ENCODE peak calls at places on chromosomes 7 and 10, in seven cellular contexts. One of them, this sample, is unnamed.

GRCh38 chr7:36001546-36001945 is 151.5 kb upstream of the EEPD1 start:
- DNase-seq in trophoblast cell: peak; percentile 87
- DNase-seq in H9: no peak
- DNase-seq in H1: no peak
- DNase-seq in neuronal stem cell: no peak
- DNase-seq in IMR-90: peak; percentile 40
- DNase-seq in mesenchymal stem cell: no peak
- DNase-seq in this sample: no peak

GRCh38 chr10:110608087-110608486 is 36.0 kb upstream of the RBM20 start:
- DNase-seq in trophoblast cell: no peak
- DNase-seq in H9: no peak
- DNase-seq in H1: no peak
- DNase-seq in neuronal stem cell: no peak
- DNase-seq in IMR-90: no peak
- DNase-seq in mesenchymal stem cell: no peak
- DNase-seq in this sample: no peak

GRCh38 chr7:112009081-112009480 is 197.1 kb downstream of the DOCK4 start:
- DNase-seq in trophoblast cell: no peak
- DNase-seq in H9: no peak
- DNase-seq in H1: no peak
- DNase-seq in neuronal stem cell: no peak
- DNase-seq in IMR-90: peak; percentile 83
- DNase-seq in mesenchymal stem cell: peak; percentile 61
- DNase-seq in this sample: no peak

GRCh38 chr10:127952918-127953317 is 46.0 kb downstream of the PTPRE start:
- DNase-seq in trophoblast cell: no peak
- DNase-seq in H9: no peak
- DNase-seq in H1: no peak
- DNase-seq in neuronal stem cell: no peak
- DNase-seq in IMR-90: no peak
- DNase-seq in mesenchymal stem cell: no peak
- DNase-seq in this sample: no peak

GRCh38 chr7:118298771-118299170 is 74.3 kb downstream of the ANKRD7 start:
- DNase-seq in trophoblast cell: no peak
- DNase-seq in H9: no peak
- DNase-seq in H1: no peak
- DNase-seq in neuronal stem cell: no peak
- DNase-seq in IMR-90: no peak
- DNase-seq in mesenchymal stem cell: no peak
- DNase-seq in this sample: no peak

GRCh38 chr7:68321776-68322496 is 1276.3 kb upstream of the AUTS2 start:
- DNase-seq in trophoblast cell: no peak
- DNase-seq in H9: no peak
- DNase-seq in H1: no peak
- DNase-seq in neuronal stem cell: no peak
- DNase-seq in IMR-90: no peak
- DNase-seq in mesenchymal stem cell: no peak
- DNase-seq in this sample: no peak

GRCh38 chr10:132588301-132589013 is 50.9 kb downstream of the INPP5A start:
- DNase-seq in trophoblast cell: peak; percentile 19
- DNase-seq in H9: no peak
- DNase-seq in H1: no peak
- DNase-seq in neuronal stem cell: no peak
- DNase-seq in IMR-90: no peak
- DNase-seq in mesenchymal stem cell: peak; percentile 68
- DNase-seq in this sample: no peak

GRCh38 chr10:21261705-21262285 is 263.7 kb downstream of the SKIDA1 start:
- DNase-seq in trophoblast cell: no peak
- DNase-seq in H9: no peak
- DNase-seq in H1: no peak
- DNase-seq in neuronal stem cell: no peak
- DNase-seq in IMR-90: no peak
- DNase-seq in mesenchymal stem cell: no peak
- DNase-seq in this sample: no peak

GRCh38 chr10:124949543-124949942 is 7.6 kb downstream of the ZRANB1 start:
- DNase-seq in trophoblast cell: peak; percentile 79
- DNase-seq in H9: no peak
- DNase-seq in H1: no peak
- DNase-seq in neuronal stem cell: no peak
- DNase-seq in IMR-90: peak; percentile 26
- DNase-seq in mesenchymal stem cell: peak; percentile 59
- DNase-seq in this sample: no peak

GRCh38 chr7:130141161-130141857 is 63.9 kb downstream of the TMEM209 start:
- DNase-seq in trophoblast cell: peak; percentile 28
- DNase-seq in H9: peak; percentile 86
- DNase-seq in H1: peak; percentile 62
- DNase-seq in neuronal stem cell: peak; percentile 82
- DNase-seq in IMR-90: peak; percentile 73
- DNase-seq in mesenchymal stem cell: peak; percentile 55
- DNase-seq in this sample: peak; percentile 96

DNA sequence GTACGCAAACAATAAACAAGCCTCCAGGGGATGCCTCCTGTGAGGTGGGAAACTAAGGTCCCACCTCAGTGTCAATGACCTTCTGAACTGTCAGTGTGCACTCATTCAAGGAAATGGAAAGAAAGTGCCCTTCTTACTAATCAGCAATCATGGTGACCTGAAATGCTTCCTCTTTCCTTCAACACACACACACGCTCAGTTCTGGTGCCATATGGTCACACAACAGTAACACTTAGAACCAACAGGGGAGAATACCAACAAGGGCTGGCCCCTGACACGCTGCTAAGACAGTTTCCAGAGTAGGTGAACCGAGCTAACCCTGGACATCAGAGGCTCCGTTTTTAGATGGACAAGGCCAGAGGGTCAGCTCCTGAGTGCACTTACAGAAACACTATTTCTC is 42.1 kb upstream of the EFCAB10 start:
- DNase-seq in trophoblast cell: no peak
- DNase-seq in H9: no peak
- DNase-seq in H1: no peak
- DNase-seq in neuronal stem cell: no peak
- DNase-seq in IMR-90: no peak
- DNase-seq in mesenchymal stem cell: no peak
- DNase-seq in this sample: no peak
- H4K8ac ChIP-seq in trophoblast cell: no peak overlapping the region
- H4K8ac ChIP-seq in H9: no peak overlapping the region
- H4K8ac ChIP-seq in H1: no peak overlapping the region
- H4K8ac ChIP-seq in neuronal stem cell: no peak overlapping the region
- H4K8ac ChIP-seq in IMR-90: no peak overlapping the region
- H4K8ac ChIP-seq in mesenchymal stem cell: no peak overlapping the region
- H4K8ac ChIP-seq in this sample: no peak overlapping the region

DNA sequence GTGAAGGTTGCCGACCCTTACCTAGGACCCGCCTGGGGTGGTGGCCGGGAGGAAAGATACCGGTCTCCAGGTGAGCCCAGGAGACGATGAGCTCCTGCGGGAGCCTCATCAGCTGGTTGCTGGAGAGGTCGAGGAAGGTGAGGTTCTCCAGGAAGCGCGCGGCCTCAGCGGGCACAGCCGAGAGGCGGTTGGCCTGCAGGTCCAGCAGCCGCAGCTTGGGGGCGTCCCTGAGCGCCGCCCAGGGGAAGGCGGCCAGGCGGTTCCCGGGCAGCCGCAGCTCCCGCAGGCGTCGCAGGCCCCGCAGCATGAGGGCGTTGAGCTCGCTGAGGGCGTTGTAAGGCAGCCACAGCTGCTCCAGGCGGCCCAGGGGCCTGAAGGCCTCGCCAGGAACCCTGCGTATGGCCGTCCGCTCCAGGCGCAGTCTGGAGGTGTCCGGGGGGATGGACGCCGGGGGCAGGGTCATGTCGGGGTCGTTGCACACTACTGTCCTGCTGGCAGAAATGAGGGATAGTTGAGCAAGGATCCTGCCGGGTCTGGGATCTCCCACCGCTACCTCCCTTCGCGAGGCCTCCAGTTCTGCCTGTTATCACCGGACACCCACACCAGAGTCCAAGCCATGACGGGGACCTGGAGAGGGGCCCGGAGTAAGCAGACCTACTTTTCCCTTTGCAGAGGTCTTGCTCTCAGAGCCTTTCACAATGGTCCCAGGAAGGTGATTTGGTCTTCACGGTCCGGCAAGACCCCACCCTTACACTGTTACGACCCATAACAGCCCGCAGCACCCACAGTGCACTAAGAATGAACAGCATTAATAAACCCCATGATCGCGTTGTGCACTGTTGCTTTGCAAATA is 3.9 kb downstream of the LRIT1 start:
- DNase-seq in trophoblast cell: peak; percentile 47
- DNase-seq in H9: peak; percentile 88
- DNase-seq in H1: peak; percentile 38
- DNase-seq in neuronal stem cell: peak; percentile 14
- DNase-seq in IMR-90: no peak
- DNase-seq in mesenchymal stem cell: no peak
- DNase-seq in this sample: peak; percentile 72
- H2BK5ac ChIP-seq in trophoblast cell: no peak overlapping the region
- H2BK5ac ChIP-seq in H9: no peak overlapping the region
- H2BK5ac ChIP-seq in H1: no peak overlapping the region
- H2BK5ac ChIP-seq in neuronal stem cell: no peak overlapping the region
- H2BK5ac ChIP-seq in IMR-90: no peak overlapping the region
- H2BK5ac ChIP-seq in mesenchymal stem cell: no peak overlapping the region
- H2BK5ac ChIP-seq in this sample: no peak overlapping the region

GRCh38 chr10:13051126-13051694 is 48.8 kb upstream of the OPTN start:
- DNase-seq in trophoblast cell: no peak
- DNase-seq in H9: no peak
- DNase-seq in H1: no peak
- DNase-seq in neuronal stem cell: no peak
- DNase-seq in IMR-90: no peak
- DNase-seq in mesenchymal stem cell: no peak
- DNase-seq in this sample: no peak
- H4K8ac ChIP-seq in trophoblast cell: no peak overlapping the region
- H4K8ac ChIP-seq in H9: no peak overlapping the region
- H4K8ac ChIP-seq in H1: no peak overlapping the region
- H4K8ac ChIP-seq in neuronal stem cell: no peak overlapping the region
- H4K8ac ChIP-seq in IMR-90: no peak overlapping the region
- H4K8ac ChIP-seq in mesenchymal stem cell: no peak overlapping the region
- H4K8ac ChIP-seq in this sample: no peak overlapping the region

GRCh38 chr10:46528675-46529615 is 27.5 kb downstream of the GPRIN2 start:
- DNase-seq in trophoblast cell: no peak
- DNase-seq in H9: no peak
- DNase-seq in H1: no peak
- DNase-seq in neuronal stem cell: no peak
- DNase-seq in IMR-90: no peak
- DNase-seq in mesenchymal stem cell: no peak
- DNase-seq in this sample: no peak

GRCh38 chr10:46525824-46526681 is 30.4 kb downstream of the GPRIN2 start:
- DNase-seq in trophoblast cell: no peak
- DNase-seq in H9: no peak
- DNase-seq in H1: no peak
- DNase-seq in neuronal stem cell: no peak
- DNase-seq in IMR-90: peak; percentile 30
- DNase-seq in mesenchymal stem cell: no peak
- DNase-seq in this sample: peak; percentile 49

GRCh38 chr10:46527241-46527811 is 29.1 kb downstream of the GPRIN2 start:
- DNase-seq in trophoblast cell: no peak
- DNase-seq in H9: no peak
- DNase-seq in H1: no peak
- DNase-seq in neuronal stem cell: no peak
- DNase-seq in IMR-90: no peak
- DNase-seq in mesenchymal stem cell: no peak
- DNase-seq in this sample: no peak

GRCh38 chr10:46526682-46527038 is 29.8 kb downstream of the GPRIN2 start:
- DNase-seq in trophoblast cell: no peak
- DNase-seq in H9: no peak
- DNase-seq in H1: no peak
- DNase-seq in neuronal stem cell: no peak
- DNase-seq in IMR-90: no peak
- DNase-seq in mesenchymal stem cell: no peak
- DNase-seq in this sample: no peak

DNA sequence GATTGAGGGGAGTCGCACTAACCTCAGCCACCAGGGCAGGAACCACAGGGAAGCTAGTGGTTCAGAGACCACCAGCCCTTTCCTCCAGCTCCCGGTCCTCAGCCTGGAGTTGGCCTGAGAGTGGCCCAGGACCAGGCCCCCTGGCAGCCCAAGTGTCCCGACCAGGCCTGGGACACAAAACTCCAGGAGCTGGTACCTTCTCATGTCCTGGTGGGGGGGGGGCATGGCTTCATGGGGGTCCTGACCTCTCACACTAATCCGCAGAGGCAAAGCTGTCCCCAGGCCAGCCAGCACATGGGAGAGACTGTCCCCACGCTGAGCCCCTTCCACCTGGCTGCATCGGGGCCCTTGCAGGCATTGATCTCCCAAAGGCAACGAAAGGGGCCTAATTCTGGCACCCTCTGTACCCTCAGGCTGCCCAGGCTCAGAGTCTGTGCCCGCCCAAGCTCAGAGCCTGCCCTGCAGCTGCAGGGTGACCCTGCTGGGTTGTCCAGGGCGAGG is 28.2 kb downstream of the GPRIN2 start:
- DNase-seq in trophoblast cell: no peak
- DNase-seq in H9: no peak
- DNase-seq in H1: no peak
- DNase-seq in neuronal stem cell: no peak
- DNase-seq in IMR-90: no peak
- DNase-seq in mesenchymal stem cell: no peak
- DNase-seq in this sample: no peak
- H2BK5ac ChIP-seq in trophoblast cell: no peak overlapping the region
- H2BK5ac ChIP-seq in H9: no peak overlapping the region
- H2BK5ac ChIP-seq in H1: no peak overlapping the region
- H2BK5ac ChIP-seq in neuronal stem cell: no peak overlapping the region
- H2BK5ac ChIP-seq in IMR-90: no peak overlapping the region
- H2BK5ac ChIP-seq in mesenchymal stem cell: no peak overlapping the region
- H2BK5ac ChIP-seq in this sample: no peak overlapping the region

GRCh38 chr7:104922187-104923009 is 91.6 kb upstream of the KMT2E start:
- DNase-seq in trophoblast cell: no peak
- DNase-seq in H9: no peak
- DNase-seq in H1: no peak
- DNase-seq in neuronal stem cell: no peak
- DNase-seq in IMR-90: peak; percentile 70
- DNase-seq in mesenchymal stem cell: no peak
- DNase-seq in this sample: no peak
- H4K8ac ChIP-seq in trophoblast cell: no peak overlapping the region
- H4K8ac ChIP-seq in H9: no peak overlapping the region
- H4K8ac ChIP-seq in H1: no peak overlapping the region
- H4K8ac ChIP-seq in neuronal stem cell: no peak overlapping the region
- H4K8ac ChIP-seq in IMR-90: no peak overlapping the region
- H4K8ac ChIP-seq in mesenchymal stem cell: no peak overlapping the region
- H4K8ac ChIP-seq in this sample: no peak overlapping the region

GRCh38 chr10:117318909-117319308 is 56.3 kb downstream of the PDZD8 start:
- DNase-seq in trophoblast cell: peak; percentile 26
- DNase-seq in H9: no peak
- DNase-seq in H1: no peak
- DNase-seq in neuronal stem cell: no peak
- DNase-seq in IMR-90: peak; percentile 35
- DNase-seq in mesenchymal stem cell: no peak
- DNase-seq in this sample: no peak

GRCh38 chr10:117311261-117311660 is 64.0 kb downstream of the PDZD8 start:
- DNase-seq in trophoblast cell: peak; percentile 71
- DNase-seq in H9: no peak
- DNase-seq in H1: no peak
- DNase-seq in neuronal stem cell: no peak
- DNase-seq in IMR-90: no peak
- DNase-seq in mesenchymal stem cell: no peak
- DNase-seq in this sample: no peak

GRCh38 chr10:117312430-117312829 is 62.8 kb downstream of the PDZD8 start:
- DNase-seq in trophoblast cell: peak; percentile 89
- DNase-seq in H9: no peak
- DNase-seq in H1: no peak
- DNase-seq in neuronal stem cell: no peak
- DNase-seq in IMR-90: no peak
- DNase-seq in mesenchymal stem cell: no peak
- DNase-seq in this sample: no peak

DNA sequence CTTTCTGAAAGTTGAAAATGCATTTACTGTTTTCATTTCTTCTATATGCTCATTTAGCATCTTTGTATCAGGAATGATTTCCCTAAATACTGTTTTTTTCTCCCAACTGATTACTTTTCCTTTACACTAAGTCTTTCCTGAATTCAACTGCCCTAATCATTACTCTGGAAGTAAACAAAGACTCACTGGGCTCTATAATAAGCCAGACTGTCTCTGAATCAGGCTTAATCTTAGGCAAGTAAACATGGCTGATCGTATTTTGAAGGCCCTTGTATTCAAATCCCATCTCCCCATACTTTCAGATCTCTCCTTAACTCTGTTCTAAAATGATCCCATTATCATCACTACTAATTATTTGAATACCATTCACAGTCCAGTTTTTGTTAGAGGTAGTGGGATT is 61.6 kb downstream of the PDZD8 start:
- DNase-seq in trophoblast cell: no peak
- DNase-seq in H9: no peak
- DNase-seq in H1: no peak
- DNase-seq in neuronal stem cell: no peak
- DNase-seq in IMR-90: no peak
- DNase-seq in mesenchymal stem cell: no peak
- DNase-seq in this sample: no peak
- H2BK5ac ChIP-seq in trophoblast cell: no peak overlapping the region
- H2BK5ac ChIP-seq in H9: no peak overlapping the region
- H2BK5ac ChIP-seq in H1: no peak overlapping the region
- H2BK5ac ChIP-seq in neuronal stem cell: no peak overlapping the region
- H2BK5ac ChIP-seq in IMR-90: no peak overlapping the region
- H2BK5ac ChIP-seq in mesenchymal stem cell: no peak overlapping the region
- H2BK5ac ChIP-seq in this sample: no peak overlapping the region